ENCODE peak calls at places on chromosomes 12 and 14, in eight cellular contexts. K, L, C, F, P, J, U and B are unnamed samples.

GRCh38 chr14:76280221-76280620 is 95.7 kb upstream of the ESRRB start:
- DNase-seq in K (no peak), L (no peak), C (no peak), F (no peak), P (no peak), J (no peak), U (no peak), B (no peak)

GRCh38 chr12:122354958-122355641 is 67.4 kb downstream of the CLIP1 start:
- DNase-seq in K (no peak), L (no peak), C (no peak), F (no peak), P (no peak), J (no peak), U (no peak), B (no peak)

GRCh38 chr12:120474092-120474960 is 4.8 kb upstream of the SRSF9 start:
- DNase-seq in K (peak), L (peak), C (peak), F (peak), P (peak), J (no peak), U (no peak), B (peak)

GRCh38 chr12:44379827-44380226 is 496.3 kb downstream of the NELL2 start:
- DNase-seq in K (no peak), L (no peak), C (no peak), F (no peak), P (no peak), J (no peak), U (no peak), B (no peak)

GRCh38 chr12:50685641-50686040 is 78.3 kb upstream of the ATF1 start:
- DNase-seq in K (no peak), L (no peak), C (no peak), F (no peak), P (no peak), J (no peak), U (no peak), B (no peak)

GRCh38 chr12:873954-874353 is 75.5 kb downstream of the RAD52 start:
- DNase-seq in K (no peak), L (no peak), C (no peak), F (no peak), P (no peak), J (no peak), U (no peak), B (no peak)

GRCh38 chr14:75559451-75560187 is 18.8 kb upstream of the FLVCR2 start:
- DNase-seq in K (no peak), L (peak), C (peak), F (no peak), P (no peak), J (peak), U (no peak), B (peak)

GRCh38 chr14:63174760-63175191 is 29.5 kb upstream of the RHOJ start:
- DNase-seq in K (peak), L (peak), C (peak), F (peak), P (peak), J (no peak), U (no peak), B (no peak)

GRCh38 chr14:61973981-61974380 is 211.8 kb downstream of the SNAPC1 start:
- DNase-seq in K (no peak), L (no peak), C (no peak), F (no peak), P (no peak), J (no peak), U (no peak), B (peak)

GRCh38 chr12:113232787-113233585 is 11.7 kb downstream of the TPCN1 start:
- DNase-seq in K (peak), L (peak), C (no peak), F (no peak), P (no peak), J (peak), U (peak), B (no peak)

GRCh38 chr12:42924482-42924881 is 334.9 kb upstream of the PRICKLE1 start:
- DNase-seq in K (no peak), L (no peak), C (no peak), F (no peak), P (no peak), J (no peak), U (no peak), B (no peak)